ENCODE peak calls at places on chromosome 5, in nine cellular contexts. G is neural progenitor cell; P is GM23338; Z is right lobe of liver; V is CD8-positive, alpha-beta T cell; I is tibial nerve; Q is PC-3; N is body of pancreas; E is upper lobe of right lung. A is an unnamed sample. For H3K4me1, the result is how much of the 10 kb centered on the place peaks cover.

GRCh38 chr5:17113174-17113941 is 104.1 kb upstream of the BASP1 start:
- DNase-seq in G (no peak), P (no peak), Z (no peak), V (no peak), I (no peak), Q (peak), N (no peak), E (no peak), A (no peak)

GRCh38 chr5:143245929-143246561 is 157.4 kb downstream of the NR3C1 start:
- DNase-seq in G (no peak), P (no peak), Z (no peak), V (no peak), I (no peak), Q (peak), N (no peak), E (no peak), A (peak)

GRCh38 chr5:171152382-171152781 is 156.7 kb upstream of the TLX3 start:
- DNase-seq in G (peak), P (no peak), Z (no peak), V (no peak), I (no peak), Q (peak), N (no peak), E (no peak), A (peak)

GRCh38 chr5:60436518-60436917 is 263.4 kb downstream of the DEPDC1B start:
- DNase-seq in G (no peak), P (no peak), Z (no peak), V (no peak), I (no peak), Q (no peak), N (no peak), E (no peak), A (no peak)

GRCh38 chr5:177029498-177029897 is 7.0 kb downstream of the ZNF346 start:
- DNase-seq in G (no peak), P (no peak), Z (no peak), V (no peak), I (no peak), Q (no peak), N (no peak), E (no peak), A (no peak)

GRCh38 chr5:10499066-10499465 is 57.4 kb downstream of the ROPN1L start:
- DNase-seq in G (no peak), P (no peak), Z (no peak), V (no peak), I (no peak), Q (no peak), N (no peak), E (no peak), A (no peak)

GRCh38 chr5:149427374-149427773 is 48.3 kb upstream of the IL17B start:
- DNase-seq in G (no peak), P (no peak), Z (no peak), V (no peak), I (no peak), Q (no peak), N (no peak), E (no peak), A (no peak)

GRCh38 chr5:73443725-73444498 is 4.7 kb downstream of the FOXD1 start:
- DNase-seq in G (peak), P (peak), Z (no peak), V (no peak), I (no peak), Q (no peak), N (no peak), E (no peak), A (no peak)

GRCh38 chr5:97528941-97529340 is 345.9 kb upstream of the RIOK2 start:
- DNase-seq in G (no peak), P (no peak), Z (no peak), V (no peak), I (no peak), Q (peak), N (no peak), E (no peak), A (peak)

GRCh38 chr5:122153230-122153629 is 23.9 kb downstream of the ZNF474 start:
- DNase-seq in G (no peak), P (no peak), Z (no peak), V (no peak), I (no peak), Q (peak), N (no peak), E (no peak), A (no peak)

GRCh38 chr5:138352071-138352721 is at the start of gene KDM3B:
- DNase-seq in G (peak), P (peak), Z (peak), V (peak), I (peak), Q (peak), N (peak), E (peak), A (peak)

GRCh38 chr5:65483474-65484346 is 2.0 kb upstream of the ADAMTS6 start:
- DNase-seq in G (peak), P (peak), Z (no peak), V (no peak), I (no peak), Q (peak), N (no peak), E (no peak), A (peak)

GRCh38 chr5:132773601-132774355 is 3.3 kb downstream of the SEPTIN8 start:
- DNase-seq in G (no peak), P (no peak), Z (no peak), V (no peak), I (no peak), Q (no peak), N (no peak), E (no peak), A (no peak)

GRCh38 chr5:74169704-74170103 is 470.8 kb downstream of the ENC1 start:
- DNase-seq in G (no peak), P (no peak), Z (no peak), V (no peak), I (no peak), Q (no peak), N (no peak), E (no peak), A (no peak)

GRCh38 chr5:75648712-75649111 is 37.5 kb downstream of the ANKDD1B start:
- DNase-seq in G (no peak), P (no peak), Z (no peak), V (no peak), I (no peak), Q (no peak), N (no peak), E (no peak), A (no peak)

GRCh38 chr5:40547557-40547956 is 132.2 kb upstream of the PTGER4 start:
- DNase-seq in G (no peak), P (no peak), Z (no peak), V (no peak), I (no peak), Q (no peak), N (no peak), E (no peak), A (no peak)

GRCh38 chr5:149271717-149272558 is at the start of gene AFAP1L1:
- DNase-seq in G (peak), P (peak), Z (peak), V (no peak), I (peak), Q (peak), N (peak), E (peak), A (peak)

DNA sequence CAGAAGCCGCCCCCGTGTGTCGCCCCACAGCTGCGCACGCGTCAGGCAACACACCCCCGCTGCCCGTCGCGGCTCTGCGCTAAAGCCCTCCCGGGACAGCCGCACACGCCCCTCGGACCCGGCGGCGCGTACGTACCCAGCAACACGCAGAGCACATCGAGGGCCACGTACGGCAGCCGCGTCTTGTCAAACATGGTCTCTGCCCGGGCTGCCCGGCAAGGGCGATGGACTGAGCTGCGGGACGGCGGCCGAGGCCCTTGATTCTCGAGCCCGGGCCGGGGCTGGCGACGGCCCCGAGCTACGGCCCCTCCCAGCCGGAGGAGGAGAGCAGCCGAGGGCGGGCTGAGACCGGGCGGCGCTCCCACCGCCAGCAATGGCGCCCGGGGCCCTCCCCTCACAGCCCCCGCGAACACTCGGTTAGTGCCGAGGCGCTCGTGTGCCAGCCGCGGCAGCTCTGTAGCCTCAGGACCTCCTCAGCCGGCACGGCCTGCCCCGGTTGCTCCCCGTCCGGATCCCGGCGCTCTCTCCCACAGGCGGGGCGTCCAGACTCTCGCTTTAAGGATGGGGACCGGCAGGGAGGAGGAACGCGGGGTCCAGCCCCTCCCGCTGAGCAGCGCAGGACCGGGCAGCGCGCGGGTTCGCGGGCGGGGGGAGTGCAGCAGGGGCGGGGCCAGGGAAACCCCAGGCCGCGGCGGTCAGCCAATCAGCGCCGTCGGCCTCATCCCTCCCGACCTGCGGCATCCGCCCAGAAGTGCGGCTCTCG is at the start of gene PLPP1:
- DNase-seq in G (peak), P (peak), Z (peak), V (peak), I (peak), Q (peak), N (peak), E (peak), A (peak)
- TF ChIP-seq CTCF in G (no peak), P (peak), Z (no peak), V (no peak), I (peak), Q (no peak), N (no peak), E (no peak), A (no peak)

GRCh38 chr5:38929838-38930237 is 84.0 kb downstream of the OSMR start:
- DNase-seq in G (no peak), P (no peak), Z (no peak), V (no peak), I (no peak), Q (no peak), N (no peak), E (no peak), A (no peak)

GRCh38 chr5:38922199-38922598 is 76.4 kb downstream of the OSMR start:
- DNase-seq in G (peak), P (peak), Z (peak), V (no peak), I (peak), Q (peak), N (peak), E (peak), A (peak)

GRCh38 chr5:38923661-38924451 is 78.0 kb downstream of the OSMR start:
- DNase-seq in G (no peak), P (no peak), Z (no peak), V (no peak), I (no peak), Q (no peak), N (no peak), E (no peak), A (no peak)

GRCh38 chr5:38925154-38925925 is 79.5 kb downstream of the OSMR start:
- DNase-seq in G (no peak), P (no peak), Z (no peak), V (no peak), I (no peak), Q (no peak), N (no peak), E (no peak), A (no peak)

DNA sequence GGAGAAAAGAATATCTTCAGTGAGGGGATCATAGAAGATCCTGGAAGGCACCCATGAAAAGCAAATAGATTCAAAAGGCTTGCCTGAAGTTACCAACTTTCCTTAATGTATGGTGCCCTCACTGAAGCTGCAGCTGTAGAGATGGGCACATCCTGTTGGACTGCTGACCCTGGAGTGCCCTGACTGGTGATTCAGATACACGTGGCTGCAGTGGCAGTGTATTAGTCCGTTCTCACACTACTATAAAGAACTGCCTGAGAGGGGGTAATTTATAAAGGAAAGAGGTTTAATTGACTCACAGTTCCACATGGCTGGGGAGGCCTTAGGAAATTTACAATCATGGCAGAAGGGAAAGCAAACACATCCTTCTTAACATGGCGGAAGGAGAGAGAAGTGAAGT is 80.3 kb downstream of the OSMR start:
- DNase-seq in G (no peak), P (no peak), Z (no peak), V (no peak), I (no peak), Q (no peak), N (no peak), E (no peak), A (no peak)
- H3K4me1 ChIP-seq in G (under half), P (under half), Z (under half), V (under half), I (under half), Q (under half), N (under half), E (under half), A (under half)

DNA sequence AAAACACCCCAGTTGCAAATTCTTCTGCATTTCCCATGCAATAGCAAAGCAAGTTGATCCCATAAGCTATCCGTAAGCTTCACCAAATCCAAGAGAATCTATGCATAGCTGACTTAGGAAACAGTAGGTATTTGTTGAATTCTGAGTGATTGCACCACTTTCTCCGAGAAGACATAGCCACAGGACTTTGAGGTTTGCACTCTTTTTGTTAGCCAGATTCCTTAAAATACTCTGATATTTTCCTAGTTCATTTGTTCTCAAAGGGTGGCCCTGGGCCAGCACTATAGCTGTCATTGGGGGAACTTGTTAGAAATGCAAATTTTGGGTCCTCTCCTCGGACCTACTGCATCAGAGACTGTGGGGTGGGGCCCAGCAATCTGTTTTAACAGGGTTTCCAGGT is 271.9 kb downstream of the SLIT3 start:
- DNase-seq in G (no peak), P (no peak), Z (no peak), V (no peak), I (no peak), Q (no peak), N (no peak), E (no peak), A (no peak)
- H3K27ac ChIP-seq in G (no peak), P (no peak), Z (no peak), V (no peak), I (no peak), Q (no peak), N (no peak), E (no peak), A (no peak)

GRCh38 chr5:6675784-6676499 is 37.3 kb upstream of the TENT4A start:
- DNase-seq in G (no peak), P (no peak), Z (no peak), V (no peak), I (no peak), Q (no peak), N (no peak), E (no peak), A (no peak)
- TF ChIP-seq CTCF in G (no peak), P (no peak), Z (no peak), V (no peak), I (no peak), Q (peak), N (no peak), E (no peak), A (no peak)

DNA sequence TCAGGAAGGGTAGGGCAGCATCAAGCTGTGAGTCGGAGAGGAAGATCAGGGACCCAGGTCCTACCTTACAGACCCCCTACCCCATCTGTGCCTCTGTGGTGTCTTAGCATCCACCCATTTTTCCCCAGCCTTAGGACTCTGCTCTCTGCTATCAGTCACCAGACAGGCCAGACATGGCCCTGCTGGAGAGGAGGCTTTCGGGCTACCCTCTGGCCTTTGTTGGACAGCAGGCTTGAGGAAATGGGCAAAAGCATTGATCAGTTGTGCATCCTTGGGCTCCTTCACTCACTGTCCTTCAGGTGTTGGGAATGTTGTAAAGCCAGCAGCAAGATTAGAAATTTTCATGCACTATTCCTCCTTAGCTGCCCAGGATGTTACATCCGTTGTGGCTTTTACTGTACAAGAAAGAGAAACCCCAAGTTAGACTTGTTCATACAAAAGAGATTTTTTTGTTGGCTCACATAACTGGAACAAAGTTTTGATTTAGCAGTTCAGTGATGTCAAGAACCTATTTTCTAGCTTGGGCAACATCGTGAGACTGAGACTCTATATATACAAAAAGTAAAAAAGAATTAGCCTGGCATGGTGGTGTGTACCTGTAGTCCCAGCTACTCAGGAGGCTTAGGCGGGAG is 17.4 kb upstream of the TNFAIP8 start:
- DNase-seq in G (no peak), P (no peak), Z (no peak), V (no peak), I (no peak), Q (no peak), N (no peak), E (no peak), A (no peak)
- H3K4me1 ChIP-seq in G (under half), P (under half), Z (under half), V (half or more), I (under half), Q (under half), N (under half), E (under half), A (under half)